ENCODE peak calls at places on chromosomes 3 and 15, in seven cellular contexts. E is OCI-LY7, J is GM23248, P is neural progenitor cell, W is hepatocyte, S is HCT116, Y is SK-N-SH. Z is an unnamed sample.
A peak's percentile ranks its signal among the peaks of the same experiment; 100 is the strongest.

GRCh38 chr3:106518516-106518915 is 649.7 kb upstream of the CBLB start:
- DNase-seq in E (no peak), J (peak; percentile 50), P (no peak), W (no peak), S (no peak), Y (no peak), Z (peak; percentile 84)

GRCh38 chr3:99842826-99843589 is 25.3 kb downstream of the CMSS1 start:
- DNase-seq in E (peak; percentile 10), J (peak; percentile 78), P (peak; percentile 41), W (peak; percentile 67), S (peak; percentile 12), Y (peak; percentile 37), Z (peak; percentile 78)

GRCh38 chr3:84600703-84601225 is 358.0 kb upstream of the CADM2 start:
- DNase-seq in E (no peak), J (no peak), P (no peak), W (no peak), S (no peak), Y (no peak), Z (peak; percentile 41)

GRCh38 chr3:157081681-157082210 is 78.2 kb downstream of the CCNL1 start:
- DNase-seq in E (peak; percentile 79), J (peak; percentile 99), P (peak; percentile 96), W (peak; percentile 95), S (peak; percentile 85), Y (peak; percentile 84), Z (peak; percentile 98)

GRCh38 chr15:93030430-93031102 is 58.4 kb downstream of the RGMA start:
- DNase-seq in E (peak; percentile 69), J (peak; percentile 79), P (peak; percentile 78), W (peak; percentile 78), S (peak; percentile 48), Y (peak; percentile 91), Z (peak; percentile 75)

GRCh38 chr15:66880380-66881155 is 178.5 kb downstream of the SMAD6 start:
- DNase-seq in E (no peak), J (no peak), P (no peak), W (no peak), S (no peak), Y (no peak), Z (no peak)

GRCh38 chr3:143895805-143896204 is 47.5 kb upstream of the SLC9A9 start:
- DNase-seq in E (peak; percentile 3), J (peak; percentile 40), P (no peak), W (no peak), S (no peak), Y (no peak), Z (peak; percentile 40)

GRCh38 chr3:31456373-31456772 is 76.4 kb upstream of the STT3B start:
- DNase-seq in E (no peak), J (no peak), P (no peak), W (no peak), S (no peak), Y (no peak), Z (no peak)

GRCh38 chr15:31440754-31441298 is 114.2 kb downstream of the KLF13 start:
- DNase-seq in E (no peak), J (peak; percentile 83), P (peak; percentile 51), W (peak; percentile 49), S (no peak), Y (peak; percentile 85), Z (no peak)

GRCh38 chr3:165283328-165283727 is 87.1 kb upstream of the SLITRK3 start:
- DNase-seq in E (no peak), J (no peak), P (no peak), W (no peak), S (no peak), Y (no peak), Z (no peak)

GRCh38 chr3:76442374-76442915 is 597.5 kb upstream of the ROBO2 start:
- DNase-seq in E (no peak), J (peak; percentile 78), P (no peak), W (no peak), S (no peak), Y (no peak), Z (peak; percentile 4)

GRCh38 chr3:127467386-127467785 is 123.1 kb downstream of the TPRA1 start:
- DNase-seq in E (no peak), J (no peak), P (no peak), W (no peak), S (no peak), Y (no peak), Z (no peak)

GRCh38 chr15:39411102-39411989 is 169.5 kb upstream of the THBS1 start:
- DNase-seq in E (no peak), J (peak; percentile 50), P (no peak), W (no peak), S (no peak), Y (no peak), Z (no peak)

GRCh38 chr15:77455696-77456293 is 35.1 kb downstream of the HMG20A start:
- DNase-seq in E (no peak), J (peak; percentile 84), P (no peak), W (peak; percentile 7), S (no peak), Y (no peak), Z (no peak)

GRCh38 chr3:32847520-32847919 is 29.7 kb downstream of the TRIM71 start:
- DNase-seq in E (no peak), J (no peak), P (no peak), W (no peak), S (no peak), Y (no peak), Z (no peak)

GRCh38 chr15:95550702-95551101 is 779.8 kb upstream of the NR2F2 start:
- DNase-seq in E (no peak), J (no peak), P (no peak), W (no peak), S (no peak), Y (no peak), Z (no peak)

GRCh38 chr3:12973827-12974226 is 99.4 kb downstream of the IQSEC1 start:
- DNase-seq in E (no peak), J (no peak), P (no peak), W (no peak), S (no peak), Y (no peak), Z (no peak)

GRCh38 chr3:65877160-65877559 is 161.6 kb downstream of the MAGI1 start:
- DNase-seq in E (no peak), J (peak; percentile 61), P (no peak), W (no peak), S (no peak), Y (no peak), Z (no peak)

GRCh38 chr15:66657062-66658020 is 44.7 kb upstream of the SMAD6 start:
- DNase-seq in E (no peak), J (no peak), P (peak; percentile 87), W (peak; percentile 59), S (no peak), Y (peak; percentile 80), Z (no peak)

GRCh38 chr3:19866751-19867347 is 67.2 kb downstream of the EFHB start:
- DNase-seq in E (peak; percentile 63), J (peak; percentile 62), P (peak; percentile 77), W (peak; percentile 79), S (peak; percentile 24), Y (peak; percentile 61), Z (peak; percentile 82)

GRCh38 chr15:76376029-76376428 is 39.5 kb downstream of the ISL2 start:
- DNase-seq in E (no peak), J (no peak), P (peak; percentile 39), W (no peak), S (no peak), Y (no peak), Z (no peak)

GRCh38 chr3:43958005-43958770 is 267.4 kb downstream of the ABHD5 start:
- DNase-seq in E (peak; percentile 13), J (no peak), P (no peak), W (no peak), S (no peak), Y (peak; percentile 55), Z (no peak)

GRCh38 chr3:152196782-152197181 is 71.9 kb upstream of the MBNL1 start:
- DNase-seq in E (peak; percentile 57), J (no peak), P (no peak), W (no peak), S (no peak), Y (no peak), Z (no peak)
- H3K27ac ChIP-seq in E (peak overlapping the region; percentile 63), J (no peak overlapping the region), P (no peak overlapping the region), W (no peak overlapping the region), S (no peak overlapping the region), Y (no peak overlapping the region), Z (no peak overlapping the region)

GRCh38 chr3:15152166-15152565 is 53.2 kb upstream of the RBSN start:
- DNase-seq in E (no peak), J (no peak), P (no peak), W (no peak), S (no peak), Y (no peak), Z (peak; percentile 57)

GRCh38 chr3:15151166-15151565 is 52.2 kb upstream of the RBSN start:
- DNase-seq in E (no peak), J (no peak), P (no peak), W (no peak), S (no peak), Y (no peak), Z (peak; percentile 45)

GRCh38 chr3:15153103-15153502 is 52.9 kb upstream of the CAPN7 start:
- DNase-seq in E (no peak), J (no peak), P (no peak), W (no peak), S (no peak), Y (no peak), Z (no peak)

GRCh38 chr3:15154326-15154725 is 51.7 kb upstream of the CAPN7 start:
- DNase-seq in E (no peak), J (no peak), P (no peak), W (no peak), S (no peak), Y (no peak), Z (no peak)

GRCh38 chr3:15148614-15149013 is 49.7 kb upstream of the RBSN start:
- DNase-seq in E (peak; percentile 9), J (peak; percentile 26), P (peak; percentile 15), W (peak; percentile 14), S (peak; percentile 43), Y (no peak), Z (peak; percentile 29)
- TF ChIP-seq EZH2phosphoT487 in E (no peak), J (no peak), P (no peak), W (no peak), S (no peak), Y (no peak), Z (no peak)

GRCh38 chr3:41258239-41258800 is 59.0 kb downstream of the CTNNB1 start:
- DNase-seq in E (no peak), J (no peak), P (no peak), W (no peak), S (no peak), Y (no peak), Z (no peak)

GRCh38 chr3:41260063-41260450 is 60.8 kb downstream of the CTNNB1 start:
- DNase-seq in E (no peak), J (no peak), P (no peak), W (no peak), S (no peak), Y (no peak), Z (no peak)

GRCh38 chr3:41265011-41265545 is 65.8 kb downstream of the CTNNB1 start:
- DNase-seq in E (no peak), J (peak; percentile 57), P (no peak), W (no peak), S (peak; percentile 36), Y (no peak), Z (peak; percentile 47)

GRCh38 chr3:41259449-41260062 is 60.3 kb downstream of the CTNNB1 start:
- DNase-seq in E (no peak), J (peak; percentile 54), P (no peak), W (no peak), S (no peak), Y (no peak), Z (peak; percentile 87)
- H3K27ac ChIP-seq in E (no peak overlapping the region), J (no peak overlapping the region), P (no peak overlapping the region), W (no peak overlapping the region), S (no peak overlapping the region), Y (no peak overlapping the region), Z (peak overlapping the region; percentile 9)

DNA sequence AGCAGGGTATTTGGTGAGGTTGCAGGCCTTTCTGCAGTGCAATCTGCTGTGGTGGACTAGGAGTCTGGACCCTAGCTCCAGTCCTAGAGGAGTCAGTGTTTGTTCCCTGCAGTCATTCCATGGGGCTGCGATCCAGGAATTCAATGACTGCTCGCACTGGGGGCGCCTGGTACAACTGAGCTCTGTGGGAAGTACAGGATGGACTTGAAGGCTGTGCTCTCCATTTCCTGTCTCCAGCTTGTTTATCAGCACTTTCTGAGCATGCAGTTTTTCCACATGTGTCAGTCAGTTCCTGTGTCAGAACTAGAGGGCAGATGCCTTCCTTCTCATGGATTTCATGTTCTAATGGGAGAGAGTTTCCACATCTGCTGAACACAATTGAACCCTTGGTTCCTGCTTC is 46.7 kb downstream of the PDHB start:
- DNase-seq in E (no peak), J (peak; percentile 81), P (no peak), W (peak; percentile 62), S (no peak), Y (no peak), Z (no peak)
- TF ChIP-seq EZH2phosphoT487 in E (no peak), J (no peak), P (no peak), W (no peak), S (no peak), Y (no peak), Z (no peak)

Z was measured in PC-3.